ENCODE peak calls at places on chromosomes 16 and 17, in six cellular contexts. Z is AG04450; J is left ventricle myocardium inferior; G is AG09319; S is CD8-positive, alpha-beta T cell; F is activated CD8-positive, alpha-beta T cell treated with anti-CD3 and anti-CD28 coated beads for 36 hours. N is an unnamed sample.

GRCh38 chr16:30775381-30776099 is 11.5 kb downstream of the ZNF629 start:
- DNase-seq in F (peak; percentile 80), G (peak; percentile 47), S (peak; percentile 55), J (peak; percentile 87), Z (no peak), N (no peak)

GRCh38 chr16:19167710-19168172 is 299 bp upstream of the SYT17 start:
- DNase-seq in Z (no peak), F (peak; percentile 53), S (no peak), G (no peak), J (peak; percentile 67), N (no peak)

GRCh38 chr16:49085689-49086088 is 195.9 kb downstream of the CBLN1 start:
- DNase-seq in S (no peak), G (peak; percentile 0), F (no peak), J (no peak), Z (no peak), N (no peak)

GRCh38 chr16:80369559-80369958 is 171.2 kb upstream of the DYNLRB2 start:
- DNase-seq in F (no peak), G (peak; percentile 31), J (no peak), Z (peak; percentile 38), S (no peak), N (peak; percentile 15)

GRCh38 chr16:57620316-57621231 is 7.9 kb upstream of the ADGRG1 start:
- DNase-seq in Z (no peak), G (no peak), S (no peak), F (no peak), J (no peak), N (no peak)

GRCh38 chr17:41496803-41497484 is 7.2 kb upstream of the KRT36 start:
- DNase-seq in S (peak; percentile 46), G (peak; percentile 54), Z (peak; percentile 55), F (peak; percentile 86), J (peak; percentile 48), N (peak; percentile 51)

GRCh38 chr16:49281843-49282642 is 405 bp upstream of the CBLN1 start:
- DNase-seq in J (peak; percentile 83), G (no peak), F (peak; percentile 74), S (no peak), Z (no peak), N (peak; percentile 13)

GRCh38 chr17:18877104-18877503 is 19.2 kb downstream of the PRPSAP2 start:
- DNase-seq in F (no peak), S (no peak), G (no peak), Z (no peak), J (no peak), N (no peak)

GRCh38 chr17:4822835-4823234 is 10.3 kb upstream of the MINK1 start:
- DNase-seq in J (no peak), S (no peak), F (no peak), G (no peak), Z (no peak), N (no peak)

GRCh38 chr17:19288453-19288852 is 51.3 kb downstream of the EPN2 start:
- DNase-seq in G (no peak), F (no peak), S (no peak), Z (no peak), J (no peak), N (no peak)

GRCh38 chr16:78210305-78210704 is 110.9 kb downstream of the WWOX start:
- DNase-seq in S (no peak), F (no peak), Z (no peak), G (no peak), J (no peak), N (peak; percentile 6)

GRCh38 chr16:49868164-49868668 is 12.3 kb upstream of the ZNF423 start:
- DNase-seq in G (no peak), Z (no peak), F (no peak), J (no peak), S (no peak), N (no peak)

GRCh38 chr17:64402469-64402868 is 11.8 kb upstream of the PECAM1 start:
- DNase-seq in F (no peak), J (no peak), G (no peak), Z (no peak), S (no peak), N (no peak)

GRCh38 chr17:76923491-76923890 is 55.3 kb downstream of the MGAT5B start:
- DNase-seq in G (no peak), F (no peak), S (no peak), Z (no peak), J (no peak), N (no peak)

GRCh38 chr17:81346090-81346907 is 49.0 kb upstream of the BAHCC1 start:
- DNase-seq in F (peak; percentile 98), G (peak; percentile 89), J (peak; percentile 99), Z (peak; percentile 81), S (peak; percentile 94), N (peak; percentile 85)

GRCh38 chr17:81346908-81347349 is 48.3 kb upstream of the BAHCC1 start:
- DNase-seq in J (no peak), S (no peak), G (no peak), F (no peak), Z (no peak), N (no peak)

GRCh38 chr17:81347437-81347836 is 47.8 kb upstream of the BAHCC1 start:
- DNase-seq in F (no peak), G (no peak), J (no peak), S (no peak), Z (no peak), N (no peak)

GRCh38 chr17:81342700-81343070 is 47.6 kb upstream of the SLC38A10 start:
- DNase-seq in S (no peak), G (no peak), F (no peak), Z (no peak), J (no peak), N (no peak)

DNA sequence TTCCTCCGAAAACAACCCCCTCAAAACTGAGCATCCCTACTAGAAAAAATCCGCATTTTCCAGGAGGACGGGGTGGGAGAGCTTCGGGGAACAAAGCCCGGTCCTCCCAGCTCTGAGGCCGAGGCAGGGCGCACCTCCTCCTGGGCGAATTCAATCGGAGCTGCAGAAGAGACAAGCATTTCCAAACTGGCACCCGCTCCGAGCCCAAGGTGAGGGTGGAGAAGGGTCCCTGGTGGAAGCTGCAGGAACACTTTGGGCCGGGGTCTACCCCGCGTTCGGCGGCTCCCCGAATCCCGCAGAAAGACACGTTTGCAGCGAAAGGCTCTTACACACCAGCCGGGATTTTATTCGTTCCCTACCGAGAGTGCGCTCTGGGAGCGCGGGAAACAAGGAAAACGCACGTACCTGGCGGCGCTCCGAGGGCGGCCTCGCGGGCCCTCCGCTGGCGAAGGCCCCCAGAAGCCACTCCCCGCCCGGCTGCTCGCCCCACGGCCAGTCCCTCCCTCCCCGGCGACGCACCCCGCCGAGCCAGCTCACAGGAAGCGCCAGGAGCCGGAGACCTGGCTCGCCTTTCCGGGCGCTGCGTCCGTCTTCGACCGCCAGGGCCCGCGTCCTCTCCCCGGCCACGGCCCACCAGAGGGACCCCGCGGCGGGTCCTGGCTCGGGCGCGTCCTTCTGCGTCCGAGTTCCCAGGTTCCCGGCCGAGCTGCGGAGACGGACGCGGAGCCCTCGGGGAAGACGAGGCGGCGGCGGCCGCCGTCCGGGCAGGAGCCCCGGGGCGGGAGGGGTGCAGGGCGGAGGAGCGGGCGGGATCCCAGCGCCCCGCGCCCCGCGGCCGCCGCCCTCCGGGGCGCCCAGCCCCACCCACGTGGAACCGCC is 49.8 kb upstream of the BAHCC1 start:
- DNase-seq in J (peak; percentile 90), F (peak; percentile 76), G (peak; percentile 80), S (peak; percentile 34), Z (no peak), N (no peak)
- TF ChIP-seq CTCF in J (peak; percentile 55), F (no peak), G (peak; percentile 7), S (no peak), Z (peak; percentile 46), N (peak; percentile 28)

DNA sequence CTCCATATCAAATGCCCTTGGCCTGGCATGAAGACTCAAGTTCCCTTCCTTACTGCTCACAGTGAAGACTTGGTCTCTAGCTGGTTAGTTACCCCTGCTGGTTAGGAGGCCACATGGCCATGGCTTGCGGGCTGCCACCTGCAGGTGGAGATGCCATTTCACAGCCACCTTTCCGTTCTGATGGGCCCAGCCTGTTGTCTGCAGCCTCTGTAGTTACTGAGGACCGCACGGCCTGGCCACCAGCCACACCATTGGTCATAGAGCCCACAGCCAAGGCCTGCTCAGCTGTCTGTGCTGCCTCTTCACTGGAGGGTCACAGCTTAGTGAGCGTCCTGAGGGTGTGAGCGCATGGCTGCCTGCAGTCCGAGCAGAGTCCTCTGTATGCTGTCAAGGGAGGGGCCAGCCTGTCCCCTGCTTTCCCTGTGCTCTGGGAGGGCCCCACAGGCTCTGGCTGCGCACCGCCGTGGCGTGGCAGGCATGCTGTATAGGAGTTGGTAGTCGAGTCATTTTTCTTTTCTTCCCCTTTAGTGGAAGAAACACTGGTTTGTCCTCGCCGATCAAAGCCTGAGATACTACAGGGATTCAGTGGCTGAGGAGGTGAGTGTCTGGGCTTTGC is 59.2 kb downstream of the PLD6 start:
- DNase-seq in Z (no peak), S (no peak), G (no peak), J (no peak), F (peak; percentile 46), N (no peak)
- TF ChIP-seq CTCF in Z (peak; percentile 24), S (no peak), G (no peak), J (no peak), F (peak; percentile 48), N (peak; percentile 33)

DNA sequence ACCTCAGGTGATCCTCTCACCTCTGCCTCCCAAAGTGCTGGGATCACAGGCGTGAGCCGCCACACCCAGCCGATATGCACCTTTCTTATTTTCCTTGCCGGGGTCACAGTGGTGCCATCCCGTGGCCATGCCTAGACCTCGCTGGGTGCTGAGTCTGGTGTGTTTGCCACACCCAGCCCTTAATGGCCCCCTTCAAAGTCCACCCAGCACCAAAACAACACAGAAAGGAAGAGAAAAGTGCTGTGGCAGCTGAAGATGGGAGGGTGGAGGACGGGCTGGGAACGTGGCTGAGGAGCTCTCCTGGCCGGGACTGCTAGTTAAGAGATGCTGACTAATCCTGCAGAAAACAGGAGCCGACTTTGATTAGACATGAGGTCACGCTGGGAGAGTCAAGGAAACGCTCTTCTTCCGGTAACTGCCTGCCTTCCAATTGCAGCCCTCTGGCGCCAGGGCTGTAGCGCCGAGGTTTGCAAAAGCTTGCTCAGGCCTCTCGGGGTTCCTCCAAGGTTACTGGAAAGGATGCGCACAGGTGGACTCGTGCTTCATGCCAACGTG is 10.9 kb downstream of the SLC43A2 start:
- DNase-seq in G (peak; percentile 54), F (no peak), S (no peak), J (no peak), Z (no peak), N (peak; percentile 31)
- TF ChIP-seq CTCF in G (peak; percentile 0), F (no peak), S (no peak), J (no peak), Z (no peak), N (no peak)

GRCh38 chr17:60559995-60560859 is 34.2 kb upstream of the APPBP2 start:
- DNase-seq in J (no peak), F (no peak), Z (no peak), S (no peak), G (no peak), N (no peak)
- TF ChIP-seq CTCF in J (no peak), F (no peak), Z (no peak), S (no peak), G (no peak), N (no peak)

N was measured in retinal pigment epithelial cell.